ENCODE peak calls at places on chromosomes 6 and 20, in seven cellular contexts. N, J, Q, W, E, P and C are unnamed samples.

GRCh38 chr20:10671850-10672578 is 1.8 kb downstream of the JAG1 start:
- DNase-seq in N (peak; percentile 40), J (peak; percentile 30), Q (peak; percentile 77), W (peak; percentile 84), E (no peak), P (peak; percentile 88), C (peak; percentile 61)

GRCh38 chr6:30888472-30889137 is 4.3 kb downstream of the DDR1 start:
- DNase-seq in N (peak; percentile 48), J (no peak), Q (peak; percentile 54), W (no peak), E (no peak), P (peak; percentile 64), C (no peak)

GRCh38 chr6:56699066-56699654 is 56.5 kb upstream of the DST start:
- DNase-seq in N (no peak), J (peak; percentile 44), Q (no peak), W (no peak), E (no peak), P (no peak), C (no peak)

GRCh38 chr6:113586413-113586812 is 270.7 kb upstream of the MARCKS start:
- DNase-seq in N (no peak), J (peak; percentile 38), Q (no peak), W (no peak), E (no peak), P (no peak), C (no peak)

GRCh38 chr6:5747379-5747778 is 259.3 kb downstream of the NRN1 start:
- DNase-seq in N (no peak), J (no peak), Q (no peak), W (no peak), E (no peak), P (no peak), C (no peak)

GRCh38 chr20:48186447-48186846 is 401.2 kb upstream of the SULF2 start:
- DNase-seq in N (no peak), J (peak; percentile 55), Q (no peak), W (no peak), E (no peak), P (no peak), C (no peak)

GRCh38 chr20:20373046-20373706 is 5.3 kb downstream of the INSM1 start:
- DNase-seq in N (no peak), J (peak; percentile 66), Q (no peak), W (no peak), E (no peak), P (peak; percentile 91), C (no peak)

GRCh38 chr6:39029156-39030011 is 19.2 kb upstream of the GLP1R start:
- DNase-seq in N (no peak), J (peak; percentile 19), Q (peak; percentile 83), W (no peak), E (no peak), P (no peak), C (peak; percentile 25)

GRCh38 chr6:24882295-24882694 is 53.5 kb downstream of the RIPOR2 start:
- DNase-seq in N (no peak), J (peak; percentile 71), Q (no peak), W (no peak), E (no peak), P (no peak), C (no peak)

GRCh38 chr6:84466521-84466920 is 239.1 kb upstream of the CEP162 start:
- DNase-seq in N (no peak), J (peak; percentile 67), Q (no peak), W (no peak), E (no peak), P (no peak), C (no peak)

GRCh38 chr6:30013296-30013922 is 47.7 kb upstream of the POLR1H start:
- DNase-seq in N (peak; percentile 6), J (no peak), Q (peak; percentile 60), W (no peak), E (no peak), P (no peak), C (peak; percentile 9)

GRCh38 chr6:158818580-158819212 is 472 bp downstream of the EZR start:
- DNase-seq in N (peak; percentile 41), J (peak; percentile 71), Q (peak; percentile 88), W (peak; percentile 66), E (peak; percentile 40), P (no peak), C (peak; percentile 42)